ENCODE peak calls at places on chromosomes 6 and 20, in nine cellular contexts. D, R, T, U, N, P, J, S and A are unnamed samples.

GRCh38 chr6:167572841-167573271 is 248.0 kb downstream of the TTLL2 start:
- DNase-seq in D (no peak), R (no peak), T (peak; percentile 69), U (peak; percentile 17), N (no peak), P (no peak), J (no peak), S (no peak), A (no peak)

GRCh38 chr6:13507306-13507855 is 20.0 kb upstream of the GFOD1 start:
- DNase-seq in D (no peak), R (no peak), T (no peak), U (no peak), N (no peak), P (no peak), J (no peak), S (no peak), A (no peak)

GRCh38 chr20:57941572-57942381 is 232.0 kb upstream of the PMEPA1 start:
- DNase-seq in D (no peak), R (no peak), T (no peak), U (no peak), N (no peak), P (no peak), J (no peak), S (no peak), A (peak; percentile 19)

GRCh38 chr20:5372371-5372770 is 55.6 kb upstream of the PROKR2 start:
- DNase-seq in D (no peak), R (no peak), T (no peak), U (no peak), N (no peak), P (no peak), J (no peak), S (no peak), A (no peak)

GRCh38 chr6:30259140-30260035 is 46.2 kb upstream of the TRIM26 start:
- DNase-seq in D (peak; percentile 76), R (peak; percentile 66), T (peak; percentile 95), U (peak; percentile 63), N (peak; percentile 74), P (peak; percentile 67), J (peak; percentile 72), S (peak; percentile 85), A (peak; percentile 82)

GRCh38 chr20:40673442-40673841 is 15.6 kb downstream of the MAFB start:
- DNase-seq in D (no peak), R (no peak), T (no peak), U (no peak), N (no peak), P (no peak), J (no peak), S (no peak), A (no peak)

GRCh38 chr6:16168858-16169257 is 40.0 kb downstream of the MYLIP start:
- DNase-seq in D (peak; percentile 17), R (no peak), T (no peak), U (no peak), N (peak; percentile 32), P (peak; percentile 57), J (no peak), S (peak; percentile 48), A (peak; percentile 31)

GRCh38 chr6:119604124-119604523 is 254.6 kb upstream of the MAN1A1 start:
- DNase-seq in D (no peak), R (no peak), T (no peak), U (no peak), N (no peak), P (no peak), J (no peak), S (no peak), A (no peak)

GRCh38 chr6:33004940-33005339 is 4.5 kb downstream of the HLA-DOA start:
- DNase-seq in D (no peak), R (no peak), T (no peak), U (no peak), N (no peak), P (no peak), J (no peak), S (no peak), A (no peak)

GRCh38 chr6:32995448-32995847 is 13.9 kb downstream of the HLA-DOA start:
- DNase-seq in D (no peak), R (no peak), T (no peak), U (no peak), N (no peak), P (no peak), J (no peak), S (no peak), A (no peak)

GRCh38 chr6:33001685-33002084 is 7.7 kb downstream of the HLA-DOA start:
- DNase-seq in D (no peak), R (no peak), T (no peak), U (no peak), N (no peak), P (no peak), J (no peak), S (no peak), A (no peak)

GRCh38 chr6:33000053-33000452 is 9.3 kb downstream of the HLA-DOA start:
- DNase-seq in D (peak; percentile 55), R (no peak), T (no peak), U (no peak), N (no peak), P (no peak), J (no peak), S (peak; percentile 77), A (peak; percentile 38)
- TF ChIP-seq CTCF in D (peak; percentile 31), R (peak; percentile 15), T (no peak), U (peak; percentile 6), N (peak; percentile 60), P (no peak), J (no peak), S (peak; percentile 85), A (no peak)

GRCh38 chr20:3084283-3084985 is at the start of gene AVP:
- DNase-seq in D (no peak), R (no peak), T (no peak), U (no peak), N (no peak), P (no peak), J (no peak), S (no peak), A (no peak)
- TF ChIP-seq CTCF in D (no peak), R (no peak), T (no peak), U (no peak), N (no peak), P (no peak), J (no peak), S (no peak), A (no peak)

DNA sequence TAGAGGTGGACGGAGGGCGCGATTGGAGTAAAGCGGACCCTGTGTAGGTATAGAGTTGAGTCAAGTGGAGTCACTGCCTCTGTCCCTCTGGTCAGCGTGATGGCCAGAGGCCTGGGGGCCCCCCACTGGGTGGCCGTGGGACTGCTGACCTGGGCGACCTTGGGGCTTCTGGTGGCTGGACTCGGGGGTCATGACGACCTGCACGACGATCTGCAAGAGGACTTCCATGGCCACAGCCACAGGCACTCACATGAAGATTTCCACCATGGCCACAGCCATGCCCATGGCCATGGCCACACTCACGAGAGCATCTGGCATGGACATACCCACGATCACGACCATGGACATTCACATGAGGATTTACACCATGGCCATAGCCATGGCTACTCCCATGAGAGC is 479 bp downstream of the SLC39A7 start:
- DNase-seq in D (no peak), R (no peak), T (no peak), U (no peak), N (no peak), P (no peak), J (no peak), S (no peak), A (no peak)
- TF ChIP-seq CTCF in D (no peak), R (peak; percentile 36), T (no peak), U (no peak), N (peak; percentile 1), P (no peak), J (no peak), S (peak; percentile 16), A (no peak)

GRCh38 chr6:144093236-144093635 is 2.1 kb downstream of the SF3B5 start:
- DNase-seq in D (no peak), R (no peak), T (no peak), U (no peak), N (no peak), P (no peak), J (no peak), S (no peak), A (no peak)

GRCh38 chr6:144090384-144090783 is 5.0 kb downstream of the SF3B5 start:
- DNase-seq in D (no peak), R (no peak), T (no peak), U (no peak), N (no peak), P (no peak), J (no peak), S (no peak), A (no peak)

GRCh38 chr6:144093658-144094057 is 1.7 kb downstream of the SF3B5 start:
- DNase-seq in D (no peak), R (no peak), T (no peak), U (no peak), N (no peak), P (no peak), J (no peak), S (no peak), A (no peak)

GRCh38 chr6:144083172-144083571 is 12.2 kb downstream of the SF3B5 start:
- DNase-seq in D (no peak), R (no peak), T (no peak), U (no peak), N (no peak), P (no peak), J (no peak), S (no peak), A (no peak)

DNA sequence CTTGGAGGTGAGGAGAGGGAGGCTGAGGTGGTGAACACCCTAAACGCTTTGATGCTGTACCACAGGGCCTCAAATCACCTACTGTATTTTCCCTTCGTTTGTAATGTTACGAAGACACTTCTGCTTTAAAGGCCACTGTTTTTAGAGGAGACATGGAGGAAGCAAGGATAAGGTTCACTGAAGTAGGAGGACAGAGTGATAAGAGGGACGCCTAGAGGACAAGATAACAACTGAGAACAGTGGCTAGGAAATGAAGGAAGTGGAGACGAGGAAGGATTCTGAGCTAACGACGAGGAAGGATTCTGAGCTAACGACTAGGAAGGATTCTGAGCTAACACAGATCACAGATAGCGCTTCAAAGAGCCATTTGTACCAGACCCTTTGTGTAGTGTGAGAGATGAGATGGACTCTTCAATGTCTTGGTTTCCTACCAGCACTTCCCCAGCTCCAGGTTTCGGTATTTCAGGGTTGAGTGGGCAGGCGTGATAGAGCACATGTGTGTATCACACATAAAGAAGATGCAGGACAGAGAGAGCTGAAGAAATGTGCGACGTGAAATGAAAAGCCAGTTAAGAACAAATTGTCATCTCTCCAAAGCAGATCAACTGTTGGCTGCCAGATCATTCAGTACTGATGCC is 7.5 kb downstream of the SF3B5 start:
- DNase-seq in D (no peak), R (peak; percentile 31), T (no peak), U (no peak), N (no peak), P (no peak), J (no peak), S (no peak), A (no peak)
- TF ChIP-seq CTCF in D (no peak), R (peak; percentile 68), T (no peak), U (no peak), N (peak; percentile 54), P (no peak), J (no peak), S (no peak), A (no peak)

GRCh38 chr20:577167-577791 is 32.8 kb downstream of the TCF15 start:
- DNase-seq in D (no peak), R (no peak), T (no peak), U (no peak), N (no peak), P (no peak), J (no peak), S (peak; percentile 61), A (peak; percentile 28)
- TF ChIP-seq CTCF in D (no peak), R (peak; percentile 61), T (no peak), U (no peak), N (peak; percentile 18), P (peak; percentile 36), J (no peak), S (peak; percentile 70), A (no peak)